ENCODE peak calls at places on chromosomes 3 and 15, in ten cellular contexts. B, F, N, U, E, T, K, V, G and D are unnamed samples.

GRCh38 chr3:184592411-184593200 is 31.0 kb downstream of the EPHB3 start:
- DNase-seq in B (peak; percentile 20), F (peak; percentile 24), N (no peak), U (peak; percentile 73), E (no peak), T (peak; percentile 91), K (no peak), V (no peak), G (no peak), D (no peak)

GRCh38 chr3:176147251-176147650 is 1050.0 kb downstream of the TBL1XR1 start:
- DNase-seq in B (no peak), F (no peak), N (no peak), U (no peak), E (no peak), T (no peak), K (no peak), V (no peak), G (no peak), D (no peak)

GRCh38 chr15:93485922-93486327 is 396.9 kb upstream of the RGMA start:
- DNase-seq in B (no peak), F (no peak), N (no peak), U (no peak), E (no peak), T (peak; percentile 48), K (no peak), V (no peak), G (no peak), D (no peak)

GRCh38 chr15:38427380-38427779 is 26.5 kb upstream of the FAM98B start:
- DNase-seq in B (no peak), F (no peak), N (no peak), U (no peak), E (no peak), T (no peak), K (no peak), V (no peak), G (no peak), D (no peak)

GRCh38 chr3:17195856-17196604 is 311.3 kb downstream of the PLCL2 start:
- DNase-seq in B (peak; percentile 22), F (peak; percentile 24), N (no peak), U (peak; percentile 69), E (peak; percentile 47), T (no peak), K (peak; percentile 73), V (no peak), G (no peak), D (no peak)

GRCh38 chr15:32898991-32899613 is 181.3 kb downstream of the GREM1 start:
- DNase-seq in B (no peak), F (no peak), N (no peak), U (no peak), E (no peak), T (no peak), K (peak; percentile 23), V (no peak), G (no peak), D (no peak)

GRCh38 chr15:53110999-53111398 is 320.9 kb upstream of the ONECUT1 start:
- DNase-seq in B (no peak), F (no peak), N (no peak), U (no peak), E (no peak), T (no peak), K (no peak), V (no peak), G (no peak), D (no peak)

GRCh38 chr15:67405208-67406191 is 115.4 kb upstream of the C15orf61 start:
- DNase-seq in B (peak; percentile 84), F (peak; percentile 79), N (peak; percentile 13), U (peak; percentile 82), E (no peak), T (no peak), K (peak; percentile 65), V (no peak), G (peak; percentile 49), D (peak; percentile 34)

GRCh38 chr3:24164967-24165366 is 219.9 kb downstream of the NR1D2 start:
- DNase-seq in B (no peak), F (no peak), N (no peak), U (no peak), E (no peak), T (no peak), K (no peak), V (no peak), G (no peak), D (no peak)

GRCh38 chr3:119194237-119195150 is 21.1 kb downstream of the UPK1B start:
- DNase-seq in B (no peak), F (peak; percentile 67), N (no peak), U (no peak), E (no peak), T (no peak), K (no peak), V (no peak), G (no peak), D (no peak)

GRCh38 chr15:67064607-67065530 is 533 bp upstream of the SMAD3 start:
- DNase-seq in B (no peak), F (no peak), N (no peak), U (no peak), E (peak; percentile 70), T (no peak), K (no peak), V (peak; percentile 82), G (no peak), D (no peak)

GRCh38 chr15:37574985-37575384 is 359.5 kb upstream of the TMCO5A start:
- DNase-seq in B (no peak), F (no peak), N (no peak), U (no peak), E (no peak), T (no peak), K (no peak), V (no peak), G (no peak), D (no peak)

GRCh38 chr3:76152028-76152427 is 366.7 kb upstream of the ZNF717 start:
- DNase-seq in B (no peak), F (no peak), N (no peak), U (no peak), E (no peak), T (no peak), K (no peak), V (no peak), G (no peak), D (no peak)

GRCh38 chr15:101439920-101440319 is 49.6 kb downstream of the PCSK6 start:
- DNase-seq in B (peak; percentile 80), F (peak; percentile 24), N (no peak), U (peak; percentile 81), E (no peak), T (no peak), K (peak; percentile 25), V (peak; percentile 33), G (no peak), D (no peak)

GRCh38 chr15:51266548-51266947 is 71.8 kb downstream of the CYP19A1 start:
- DNase-seq in B (no peak), F (no peak), N (no peak), U (no peak), E (no peak), T (no peak), K (peak; percentile 4), V (no peak), G (no peak), D (no peak)

GRCh38 chr3:114746502-114746901 is 400.6 kb downstream of the ZBTB20 start:
- DNase-seq in B (peak; percentile 32), F (no peak), N (no peak), U (no peak), E (no peak), T (no peak), K (no peak), V (no peak), G (no peak), D (no peak)

GRCh38 chr3:45137656-45138181 is 8.5 kb downstream of the CDCP1 start:
- DNase-seq in B (peak; percentile 75), F (no peak), N (no peak), U (peak; percentile 65), E (no peak), T (no peak), K (peak; percentile 52), V (no peak), G (no peak), D (no peak)
- TF ChIP-seq CTCF in B (no peak), F (no peak), N (no peak), U (no peak), E (no peak), T (no peak), K (no peak), V (no peak), G (no peak), D (no peak)

DNA sequence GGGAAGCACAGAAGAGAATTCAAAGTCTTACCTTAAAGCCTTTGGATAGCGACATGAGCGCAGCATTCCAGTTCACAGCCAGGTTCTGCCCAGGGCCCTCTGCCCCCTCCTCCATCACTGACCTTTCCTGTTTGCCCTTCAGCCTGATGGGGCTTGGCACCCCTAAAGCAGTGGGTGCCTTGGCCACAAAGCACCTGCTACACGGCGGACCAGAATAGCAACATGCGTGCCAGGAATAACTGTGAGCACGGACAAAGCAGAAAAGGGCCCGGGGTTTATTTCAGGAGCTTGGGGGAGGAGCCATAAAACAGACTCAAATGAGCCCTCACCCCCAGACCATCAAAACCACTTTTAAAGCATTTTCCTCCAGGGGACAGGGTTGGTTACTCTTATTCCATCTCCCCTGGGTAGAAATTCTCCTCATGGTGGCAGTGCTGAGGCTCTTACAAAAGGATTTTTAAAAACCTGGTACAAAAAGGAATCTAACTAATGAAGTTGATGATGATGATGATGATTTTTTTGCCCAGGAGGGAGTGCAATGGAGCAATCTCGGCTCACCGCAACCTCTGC is 135.4 kb downstream of the KLF13 start:
- DNase-seq in B (no peak), F (no peak), N (no peak), U (no peak), E (no peak), T (no peak), K (peak; percentile 45), V (peak; percentile 53), G (no peak), D (no peak)
- TF ChIP-seq CTCF in B (peak; percentile 26), F (peak; percentile 34), N (no peak), U (peak; percentile 22), E (peak; percentile 21), T (no peak), K (peak; percentile 57), V (no peak), G (peak; percentile 44), D (peak; percentile 39)

DNA sequence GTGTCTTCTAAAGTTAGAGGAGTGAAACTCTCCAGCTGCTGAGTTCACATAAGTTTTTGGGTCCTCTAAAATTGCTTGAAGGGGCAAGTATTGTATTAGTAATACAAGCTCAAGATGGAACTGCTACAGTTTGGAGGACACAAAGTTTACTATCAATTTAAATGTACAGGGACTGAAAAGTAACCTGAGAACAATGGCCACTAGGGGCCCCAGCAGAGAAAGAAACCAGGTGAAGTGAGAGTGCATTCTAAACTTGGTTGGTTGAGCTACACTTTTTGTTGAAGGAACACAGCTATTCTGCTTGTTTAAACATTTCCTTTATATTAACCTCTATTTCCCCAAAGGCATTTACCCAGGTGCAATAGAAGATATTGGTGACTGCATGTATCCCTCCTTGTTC is 755.5 kb downstream of the GBE1 start:
- DNase-seq in B (no peak), F (no peak), N (no peak), U (no peak), E (no peak), T (no peak), K (peak; percentile 13), V (no peak), G (no peak), D (no peak)
- TF ChIP-seq CTCF in B (no peak), F (no peak), N (no peak), U (no peak), E (no peak), T (no peak), K (peak; percentile 42), V (no peak), G (no peak), D (peak; percentile 26)

DNA sequence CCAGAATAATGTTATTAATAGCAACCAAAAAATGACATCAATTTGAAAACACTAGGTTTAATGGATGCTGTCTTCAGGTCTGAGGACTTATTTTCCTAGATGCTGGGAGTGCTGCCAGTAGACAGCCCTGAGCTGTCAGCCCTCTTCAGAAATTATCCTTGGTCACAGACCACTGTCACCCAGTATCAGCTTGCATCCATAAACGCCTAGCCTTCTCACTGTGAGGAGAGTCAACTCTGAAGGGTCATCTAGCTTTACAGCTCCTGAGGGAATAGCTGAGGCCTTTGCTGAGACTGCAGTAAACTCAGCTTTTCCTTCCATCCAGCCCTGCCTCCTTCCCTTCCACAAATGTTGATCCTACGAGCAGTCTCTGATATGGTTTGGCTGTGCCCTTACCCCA is 19.3 kb upstream of the MNS1 start:
- DNase-seq in B (no peak), F (no peak), N (no peak), U (no peak), E (no peak), T (no peak), K (no peak), V (no peak), G (no peak), D (no peak)
- TF ChIP-seq CTCF in B (no peak), F (no peak), N (no peak), U (no peak), E (no peak), T (no peak), K (no peak), V (no peak), G (no peak), D (no peak)